ENCODE peak calls at places on chromosomes 6 and 20, in nine cellular contexts. One of them, this sample, is unnamed. For H3K9me3, the result is how much of the 10 kb centered on the place peaks cover.

GRCh38 chr6:146515212-146515611 is 28.4 kb upstream of the RAB32 start:
- DNase-seq in A549: no peak
- DNase-seq in upper lobe of left lung: no peak
- DNase-seq in IMR-90: no peak
- DNase-seq in stomach: no peak
- DNase-seq in breast epithelium: no peak
- DNase-seq in K562: no peak
- DNase-seq in adrenal gland: no peak
- DNase-seq in endothelial cell of umbilical vein: no peak
- DNase-seq in this sample: no peak

GRCh38 chr6:111468329-111469012 is 14.5 kb downstream of the REV3L start:
- DNase-seq in A549: no peak
- DNase-seq in upper lobe of left lung: no peak
- DNase-seq in IMR-90: peak
- DNase-seq in stomach: no peak
- DNase-seq in breast epithelium: no peak
- DNase-seq in K562: no peak
- DNase-seq in adrenal gland: no peak
- DNase-seq in endothelial cell of umbilical vein: peak
- DNase-seq in this sample: no peak

GRCh38 chr6:142242269-142242668 is 59.5 kb upstream of the ADGRG6 start:
- DNase-seq in A549: no peak
- DNase-seq in upper lobe of left lung: no peak
- DNase-seq in IMR-90: peak
- DNase-seq in stomach: no peak
- DNase-seq in breast epithelium: no peak
- DNase-seq in K562: no peak
- DNase-seq in adrenal gland: no peak
- DNase-seq in endothelial cell of umbilical vein: no peak
- DNase-seq in this sample: no peak

GRCh38 chr6:155157101-155157500 is 106.7 kb upstream of the CLDN20 start:
- DNase-seq in A549: no peak
- DNase-seq in upper lobe of left lung: no peak
- DNase-seq in IMR-90: no peak
- DNase-seq in stomach: no peak
- DNase-seq in breast epithelium: no peak
- DNase-seq in K562: no peak
- DNase-seq in adrenal gland: no peak
- DNase-seq in endothelial cell of umbilical vein: peak
- DNase-seq in this sample: no peak

GRCh38 chr6:111673086-111673485 is 67.4 kb upstream of the TRAF3IP2 start:
- DNase-seq in A549: no peak
- DNase-seq in upper lobe of left lung: peak
- DNase-seq in IMR-90: no peak
- DNase-seq in stomach: no peak
- DNase-seq in breast epithelium: no peak
- DNase-seq in K562: no peak
- DNase-seq in adrenal gland: no peak
- DNase-seq in endothelial cell of umbilical vein: no peak
- DNase-seq in this sample: no peak

GRCh38 chr6:116840091-116840490 is 11.2 kb upstream of the GPRC6A start:
- DNase-seq in A549: no peak
- DNase-seq in upper lobe of left lung: no peak
- DNase-seq in IMR-90: peak
- DNase-seq in stomach: no peak
- DNase-seq in breast epithelium: no peak
- DNase-seq in K562: peak
- DNase-seq in adrenal gland: no peak
- DNase-seq in endothelial cell of umbilical vein: no peak
- DNase-seq in this sample: no peak

GRCh38 chr20:13771853-13772453 is 12.8 kb downstream of the ESF1 start:
- DNase-seq in A549: peak
- DNase-seq in upper lobe of left lung: no peak
- DNase-seq in IMR-90: peak
- DNase-seq in stomach: no peak
- DNase-seq in breast epithelium: no peak
- DNase-seq in K562: peak
- DNase-seq in adrenal gland: no peak
- DNase-seq in endothelial cell of umbilical vein: peak
- DNase-seq in this sample: no peak

GRCh38 chr6:132007474-132008190 is 56.5 kb upstream of the CCN2 start:
- DNase-seq in A549: peak
- DNase-seq in upper lobe of left lung: no peak
- DNase-seq in IMR-90: peak
- DNase-seq in stomach: no peak
- DNase-seq in breast epithelium: no peak
- DNase-seq in K562: no peak
- DNase-seq in adrenal gland: no peak
- DNase-seq in endothelial cell of umbilical vein: no peak
- DNase-seq in this sample: no peak

GRCh38 chr6:41966961-41967311 is 25.3 kb upstream of the CCND3 start:
- DNase-seq in A549: peak
- DNase-seq in upper lobe of left lung: no peak
- DNase-seq in IMR-90: peak
- DNase-seq in stomach: no peak
- DNase-seq in breast epithelium: no peak
- DNase-seq in K562: peak
- DNase-seq in adrenal gland: no peak
- DNase-seq in endothelial cell of umbilical vein: peak
- DNase-seq in this sample: no peak

GRCh38 chr20:31593221-31594001 is 11.7 kb upstream of the ID1 start:
- DNase-seq in A549: peak
- DNase-seq in upper lobe of left lung: peak
- DNase-seq in IMR-90: peak
- DNase-seq in stomach: peak
- DNase-seq in breast epithelium: peak
- DNase-seq in K562: peak
- DNase-seq in adrenal gland: no peak
- DNase-seq in endothelial cell of umbilical vein: peak
- DNase-seq in this sample: no peak

GRCh38 chr20:33301192-33301930 is 18.3 kb downstream of the BPIFB1 start:
- DNase-seq in A549: peak
- DNase-seq in upper lobe of left lung: no peak
- DNase-seq in IMR-90: no peak
- DNase-seq in stomach: no peak
- DNase-seq in breast epithelium: no peak
- DNase-seq in K562: peak
- DNase-seq in adrenal gland: no peak
- DNase-seq in endothelial cell of umbilical vein: no peak
- DNase-seq in this sample: no peak

GRCh38 chr20:63955281-63955845 is 853 bp downstream of the UCKL1 start:
- DNase-seq in A549: peak
- DNase-seq in upper lobe of left lung: no peak
- DNase-seq in IMR-90: no peak
- DNase-seq in stomach: no peak
- DNase-seq in breast epithelium: no peak
- DNase-seq in K562: peak
- DNase-seq in adrenal gland: peak
- DNase-seq in endothelial cell of umbilical vein: peak
- DNase-seq in this sample: no peak

GRCh38 chr20:21628800-21629199 is 76.7 kb upstream of the PAX1 start:
- DNase-seq in A549: no peak
- DNase-seq in upper lobe of left lung: no peak
- DNase-seq in IMR-90: no peak
- DNase-seq in stomach: no peak
- DNase-seq in breast epithelium: no peak
- DNase-seq in K562: no peak
- DNase-seq in adrenal gland: no peak
- DNase-seq in endothelial cell of umbilical vein: no peak
- DNase-seq in this sample: no peak

GRCh38 chr6:158634695-158635426 is 9.7 kb downstream of the DYNLT1 start:
- DNase-seq in A549: no peak
- DNase-seq in upper lobe of left lung: no peak
- DNase-seq in IMR-90: no peak
- DNase-seq in stomach: peak
- DNase-seq in breast epithelium: no peak
- DNase-seq in K562: no peak
- DNase-seq in adrenal gland: no peak
- DNase-seq in endothelial cell of umbilical vein: no peak
- DNase-seq in this sample: no peak
- H3K9me3 ChIP-seq in A549: under half
- H3K9me3 ChIP-seq in upper lobe of left lung: under half
- H3K9me3 ChIP-seq in IMR-90: under half
- H3K9me3 ChIP-seq in stomach: under half
- H3K9me3 ChIP-seq in breast epithelium: under half
- H3K9me3 ChIP-seq in K562: under half
- H3K9me3 ChIP-seq in adrenal gland: under half
- H3K9me3 ChIP-seq in endothelial cell of umbilical vein: under half
- H3K9me3 ChIP-seq in this sample: under half

GRCh38 chr6:43172127-43173007 is 1.3 kb downstream of the SRF start:
- DNase-seq in A549: peak
- DNase-seq in upper lobe of left lung: peak
- DNase-seq in IMR-90: peak
- DNase-seq in stomach: peak
- DNase-seq in breast epithelium: peak
- DNase-seq in K562: peak
- DNase-seq in adrenal gland: peak
- DNase-seq in endothelial cell of umbilical vein: peak
- DNase-seq in this sample: peak
- TF ChIP-seq POLR2A in A549: no peak
- TF ChIP-seq POLR2A in upper lobe of left lung: no peak
- TF ChIP-seq POLR2A in IMR-90: peak
- TF ChIP-seq POLR2A in stomach: no peak
- TF ChIP-seq POLR2A in breast epithelium: no peak
- TF ChIP-seq POLR2A in K562: peak
- TF ChIP-seq POLR2A in adrenal gland: no peak
- TF ChIP-seq POLR2A in endothelial cell of umbilical vein: no peak
- TF ChIP-seq POLR2A in this sample: no peak

GRCh38 chr6:150068786-150069648 is at the start of gene ULBP3:
- DNase-seq in A549: peak
- DNase-seq in upper lobe of left lung: peak
- DNase-seq in IMR-90: peak
- DNase-seq in stomach: peak
- DNase-seq in breast epithelium: peak
- DNase-seq in K562: peak
- DNase-seq in adrenal gland: peak
- DNase-seq in endothelial cell of umbilical vein: peak
- DNase-seq in this sample: peak
- H3K4me3 ChIP-seq in A549: peak
- H3K4me3 ChIP-seq in upper lobe of left lung: peak
- H3K4me3 ChIP-seq in IMR-90: peak
- H3K4me3 ChIP-seq in stomach: peak
- H3K4me3 ChIP-seq in breast epithelium: peak
- H3K4me3 ChIP-seq in K562: peak
- H3K4me3 ChIP-seq in adrenal gland: peak
- H3K4me3 ChIP-seq in endothelial cell of umbilical vein: peak
- H3K4me3 ChIP-seq in this sample: peak

GRCh38 chr6:167660944-167661343 is 165.8 kb upstream of the AFDN start:
- DNase-seq in A549: no peak
- DNase-seq in upper lobe of left lung: no peak
- DNase-seq in IMR-90: no peak
- DNase-seq in stomach: no peak
- DNase-seq in breast epithelium: no peak
- DNase-seq in K562: no peak
- DNase-seq in adrenal gland: no peak
- DNase-seq in endothelial cell of umbilical vein: no peak
- DNase-seq in this sample: no peak

GRCh38 chr6:167661456-167662103 is 165.1 kb upstream of the AFDN start:
- DNase-seq in A549: no peak
- DNase-seq in upper lobe of left lung: no peak
- DNase-seq in IMR-90: no peak
- DNase-seq in stomach: no peak
- DNase-seq in breast epithelium: no peak
- DNase-seq in K562: no peak
- DNase-seq in adrenal gland: no peak
- DNase-seq in endothelial cell of umbilical vein: no peak
- DNase-seq in this sample: peak

GRCh38 chr6:167659016-167659415 is 167.7 kb upstream of the AFDN start:
- DNase-seq in A549: no peak
- DNase-seq in upper lobe of left lung: no peak
- DNase-seq in IMR-90: no peak
- DNase-seq in stomach: no peak
- DNase-seq in breast epithelium: no peak
- DNase-seq in K562: no peak
- DNase-seq in adrenal gland: no peak
- DNase-seq in endothelial cell of umbilical vein: no peak
- DNase-seq in this sample: no peak

GRCh38 chr6:167655174-167655821 is 171.4 kb upstream of the AFDN start:
- DNase-seq in A549: no peak
- DNase-seq in upper lobe of left lung: no peak
- DNase-seq in IMR-90: no peak
- DNase-seq in stomach: no peak
- DNase-seq in breast epithelium: no peak
- DNase-seq in K562: no peak
- DNase-seq in adrenal gland: no peak
- DNase-seq in endothelial cell of umbilical vein: no peak
- DNase-seq in this sample: no peak

DNA sequence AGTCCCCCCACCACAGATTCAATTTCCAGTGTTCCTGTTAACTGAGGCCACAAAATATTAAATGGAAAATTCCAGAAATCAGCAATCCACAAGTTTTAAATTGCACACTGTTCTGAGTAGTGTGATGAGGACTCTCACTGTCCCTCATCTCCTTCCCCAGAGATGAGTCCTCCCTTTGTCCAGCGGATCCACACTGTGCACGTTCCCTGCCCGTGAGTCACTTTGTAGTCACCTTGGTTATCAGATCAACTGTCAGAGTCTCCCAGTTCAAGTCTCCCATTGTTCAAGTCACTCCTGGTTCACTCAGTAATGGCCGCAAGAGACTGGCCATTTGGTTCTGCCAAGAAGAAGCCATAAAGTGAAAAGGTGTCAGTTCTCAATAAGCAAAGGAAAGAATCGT is 168.6 kb upstream of the AFDN start:
- DNase-seq in A549: no peak
- DNase-seq in upper lobe of left lung: no peak
- DNase-seq in IMR-90: no peak
- DNase-seq in stomach: no peak
- DNase-seq in breast epithelium: no peak
- DNase-seq in K562: no peak
- DNase-seq in adrenal gland: no peak
- DNase-seq in endothelial cell of umbilical vein: no peak
- DNase-seq in this sample: no peak
- H3K9me3 ChIP-seq in A549: under half
- H3K9me3 ChIP-seq in upper lobe of left lung: under half
- H3K9me3 ChIP-seq in IMR-90: under half
- H3K9me3 ChIP-seq in stomach: under half
- H3K9me3 ChIP-seq in breast epithelium: under half
- H3K9me3 ChIP-seq in K562: under half
- H3K9me3 ChIP-seq in adrenal gland: under half
- H3K9me3 ChIP-seq in endothelial cell of umbilical vein: under half
- H3K9me3 ChIP-seq in this sample: under half